ENCODE peak calls at places on chromosome 6, in six cellular contexts. A is GM12892, X is H1, Y is HepG2, R is GM12878, H is K562. M is an unnamed sample.

GRCh38 chr6:131787079-131787478 is 20.7 kb upstream of the ENPP1 start:
- DNase-seq in A (no peak), X (no peak), Y (peak), R (no peak), H (no peak), M (no peak)

GRCh38 chr6:79872986-79873385 is 74.4 kb downstream of the ELOVL4 start:
- DNase-seq in A (no peak), X (no peak), Y (no peak), R (no peak), H (no peak), M (no peak)

GRCh38 chr6:138509371-138509770 is 10.1 kb upstream of the NHSL1 start:
- DNase-seq in A (no peak), X (no peak), Y (peak), R (no peak), H (peak), M (no peak)

GRCh38 chr6:36615018-36615761 is 21.0 kb downstream of the SRSF3 start:
- DNase-seq in A (no peak), X (no peak), Y (peak), R (no peak), H (peak), M (no peak)

GRCh38 chr6:132130530-132131298 is 179.5 kb upstream of the CCN2 start:
- DNase-seq in A (no peak), X (no peak), Y (no peak), R (no peak), H (no peak), M (no peak)

GRCh38 chr6:52155791-52156576 is 30.2 kb upstream of the IL17A start:
- DNase-seq in A (no peak), X (peak), Y (no peak), R (peak), H (no peak), M (no peak)

GRCh38 chr6:137799950-137800568 is 67.0 kb upstream of the TNFAIP3 start:
- DNase-seq in A (no peak), X (no peak), Y (peak), R (no peak), H (peak), M (no peak)

GRCh38 chr6:47044418-47044817 is 2.3 kb upstream of the ADGRF1 start:
- DNase-seq in A (no peak), X (no peak), Y (no peak), R (no peak), H (no peak), M (no peak)

GRCh38 chr6:112370946-112371345 is 23.8 kb downstream of the RFPL4B start:
- DNase-seq in A (no peak), X (no peak), Y (no peak), R (no peak), H (no peak), M (no peak)

GRCh38 chr6:64411226-64411625 is 775.6 kb downstream of the PHF3 start:
- DNase-seq in A (no peak), X (no peak), Y (no peak), R (no peak), H (no peak), M (no peak)

DNA sequence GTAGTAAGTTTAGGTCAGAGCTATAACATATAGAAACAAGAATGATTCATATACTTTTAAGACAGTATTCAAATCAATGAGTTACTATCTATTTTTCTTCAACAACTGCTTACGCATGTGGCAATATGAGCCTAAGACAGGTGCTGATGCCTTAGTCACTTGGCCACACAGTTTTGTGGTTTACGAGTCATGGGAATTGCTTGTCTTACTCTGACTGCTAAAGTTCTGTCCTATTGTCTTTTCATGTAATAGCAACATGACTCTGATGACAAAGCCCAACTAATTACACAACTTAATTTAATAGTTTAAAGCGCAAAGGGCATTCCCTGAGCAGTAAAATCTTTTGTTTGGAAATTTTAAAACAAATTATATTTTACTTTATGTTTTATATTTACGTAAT is 159.3 kb upstream of the CENPW start:
- DNase-seq in A (no peak), X (no peak), Y (peak), R (peak), H (peak), M (no peak)
- TF ChIP-seq POLR2AphosphoS5 in A (no peak), X (no peak), Y (no peak), R (no peak), H (no peak), M (no peak)

DNA sequence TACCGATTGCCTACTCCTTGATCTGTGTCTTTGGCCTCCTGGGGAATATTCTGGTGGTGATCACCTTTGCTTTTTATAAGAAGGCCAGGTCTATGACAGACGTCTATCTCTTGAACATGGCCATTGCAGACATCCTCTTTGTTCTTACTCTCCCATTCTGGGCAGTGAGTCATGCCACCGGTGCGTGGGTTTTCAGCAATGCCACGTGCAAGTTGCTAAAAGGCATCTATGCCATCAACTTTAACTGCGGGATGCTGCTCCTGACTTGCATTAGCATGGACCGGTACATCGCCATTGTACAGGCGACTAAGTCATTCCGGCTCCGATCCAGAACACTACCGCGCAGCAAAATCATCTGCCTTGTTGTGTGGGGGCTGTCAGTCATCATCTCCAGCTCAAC is 13.5 kb downstream of the CCR6 start:
- DNase-seq in A (no peak), X (no peak), Y (no peak), R (no peak), H (no peak), M (no peak)
- TF ChIP-seq TAF1 in A (no peak), X (no peak), Y (no peak), R (no peak), H (no peak), M (no peak)

GRCh38 chr6:14922306-14922705 is 323.6 kb upstream of the JARID2 start:
- DNase-seq in A (no peak), X (no peak), Y (no peak), R (no peak), H (no peak), M (no peak)
- TF ChIP-seq POLR2A in A (no peak), X (no peak), Y (no peak), R (no peak), H (no peak), M (no peak)

GRCh38 chr6:45538636-45539035 is 160.9 kb upstream of the SUPT3H start:
- DNase-seq in A (no peak), X (no peak), Y (no peak), R (no peak), H (no peak), M (no peak)
- TF ChIP-seq POLR2AphosphoS5 in A (no peak), X (no peak), Y (no peak), R (no peak), H (no peak), M (no peak)

GRCh38 chr6:154864086-154864430 is 130.8 kb downstream of the SCAF8 start:
- DNase-seq in A (no peak), X (no peak), Y (peak), R (no peak), H (no peak), M (no peak)
- TF ChIP-seq TAF1 in A (no peak), X (no peak), Y (no peak), R (no peak), H (no peak), M (no peak)

GRCh38 chr6:30102701-30103629 is 9.9 kb downstream of the TRIM31 start:
- DNase-seq in A (peak), X (no peak), Y (peak), R (peak), H (peak), M (peak)

GRCh38 chr6:30100585-30101422 is 12.1 kb downstream of the TRIM31 start:
- DNase-seq in A (no peak), X (no peak), Y (peak), R (no peak), H (no peak), M (no peak)

GRCh38 chr6:30101423-30101938 is 11.4 kb downstream of the TRIM31 start:
- DNase-seq in A (no peak), X (no peak), Y (peak), R (no peak), H (no peak), M (no peak)

GRCh38 chr6:30103630-30104179 is 9.2 kb downstream of the TRIM31 start:
- DNase-seq in A (no peak), X (no peak), Y (no peak), R (no peak), H (no peak), M (no peak)

GRCh38 chr6:30101939-30102700 is 10.8 kb downstream of the TRIM31 start:
- DNase-seq in A (peak), X (peak), Y (peak), R (no peak), H (peak), M (peak)
- TF ChIP-seq POLR2A in A (no peak), X (no peak), Y (peak), R (no peak), H (peak), M (no peak)

GRCh38 chr6:142030115-142030619 is 102.6 kb upstream of the GJE1 start:
- DNase-seq in A (no peak), X (no peak), Y (no peak), R (no peak), H (peak), M (peak)
- TF ChIP-seq POLR2AphosphoS5 in A (no peak), X (no peak), Y (no peak), R (no peak), H (peak), M (no peak)

GRCh38 chr6:4931530-4932505 is 72.0 kb downstream of the RPP40 start:
- DNase-seq in A (no peak), X (no peak), Y (peak), R (no peak), H (no peak), M (no peak)
- TF ChIP-seq TAF1 in A (no peak), X (no peak), Y (no peak), R (no peak), H (no peak), M (no peak)